ENCODE peak calls at places on chromosomes 13 and 19, in five cellular contexts. One of them, this sample, is unnamed.
A peak's percentile ranks its signal among the peaks of the same experiment; 100 is the strongest.

GRCh38 chr19:55678121-55678671 is 3.2 kb downstream of the EPN1 start:
- DNase-seq in HepG2: no peak
- DNase-seq in GM23338: no peak
- DNase-seq in GM12878: peak; percentile 88
- DNase-seq in K562: no peak
- DNase-seq in this sample: no peak

GRCh38 chr19:13748169-13748884 is 16.0 kb upstream of the MRI1 start:
- DNase-seq in GM12878: no peak
- DNase-seq in HepG2: no peak
- DNase-seq in GM23338: peak; percentile 43
- DNase-seq in K562: peak; percentile 32
- DNase-seq in this sample: peak; percentile 18

GRCh38 chr19:47485210-47485609 is 1.2 kb upstream of the KPTN start:
- DNase-seq in GM12878: no peak
- DNase-seq in K562: no peak
- DNase-seq in HepG2: no peak
- DNase-seq in GM23338: no peak
- DNase-seq in this sample: no peak

GRCh38 chr19:821228-821975 is at the start of gene PLPPR3:
- DNase-seq in K562: peak; percentile 85
- DNase-seq in HepG2: no peak
- DNase-seq in GM23338: peak; percentile 67
- DNase-seq in GM12878: no peak
- DNase-seq in this sample: no peak

GRCh38 chr19:15519433-15519976 is 11.2 kb downstream of the CYP4F22 start:
- DNase-seq in K562: no peak
- DNase-seq in HepG2: no peak
- DNase-seq in GM12878: no peak
- DNase-seq in GM23338: no peak
- DNase-seq in this sample: no peak

GRCh38 chr13:110644892-110645521 is 29.7 kb downstream of the NAXD start:
- DNase-seq in K562: no peak
- DNase-seq in HepG2: no peak
- DNase-seq in GM12878: no peak
- DNase-seq in GM23338: peak; percentile 94
- DNase-seq in this sample: no peak

GRCh38 chr19:58328999-58329398 is 2.2 kb downstream of the ZSCAN22 start:
- DNase-seq in K562: peak; percentile 32
- DNase-seq in GM23338: peak; percentile 83
- DNase-seq in GM12878: no peak
- DNase-seq in HepG2: no peak
- DNase-seq in this sample: peak; percentile 44

GRCh38 chr19:10214784-10215183 is 16.3 kb downstream of the S1PR2 start:
- DNase-seq in GM23338: no peak
- DNase-seq in HepG2: no peak
- DNase-seq in GM12878: no peak
- DNase-seq in K562: no peak
- DNase-seq in this sample: no peak

GRCh38 chr13:94343243-94343585 is 136.3 kb downstream of the DCT start:
- DNase-seq in K562: no peak
- DNase-seq in GM12878: no peak
- DNase-seq in HepG2: no peak
- DNase-seq in GM23338: no peak
- DNase-seq in this sample: no peak

GRCh38 chr13:24491853-24492252 is 20.7 kb downstream of the PARP4 start:
- DNase-seq in K562: no peak
- DNase-seq in GM12878: no peak
- DNase-seq in GM23338: no peak
- DNase-seq in HepG2: no peak
- DNase-seq in this sample: no peak

GRCh38 chr13:80962855-80963254 is 621.9 kb upstream of the SPRY2 start:
- DNase-seq in GM12878: no peak
- DNase-seq in GM23338: no peak
- DNase-seq in K562: no peak
- DNase-seq in HepG2: no peak
- DNase-seq in this sample: no peak

GRCh38 chr13:27371932-27372331 is 52.5 kb upstream of the GTF3A start:
- DNase-seq in GM12878: no peak
- DNase-seq in K562: no peak
- DNase-seq in HepG2: no peak
- DNase-seq in GM23338: no peak
- DNase-seq in this sample: no peak

GRCh38 chr19:55492362-55492944 is 4.2 kb downstream of the SSC5D start:
- DNase-seq in GM12878: no peak
- DNase-seq in K562: no peak
- DNase-seq in HepG2: no peak
- DNase-seq in GM23338: no peak
- DNase-seq in this sample: no peak

GRCh38 chr19:42078538-42079275 is 2.7 kb downstream of the ZNF574 start:
- DNase-seq in GM12878: no peak
- DNase-seq in GM23338: no peak
- DNase-seq in K562: peak; percentile 34
- DNase-seq in HepG2: no peak
- DNase-seq in this sample: no peak

GRCh38 chr13:21668665-21669599 is 1.9 kb upstream of the FGF9 start:
- DNase-seq in HepG2: no peak
- DNase-seq in K562: no peak
- DNase-seq in GM12878: no peak
- DNase-seq in GM23338: peak; percentile 69
- DNase-seq in this sample: no peak

GRCh38 chr19:57406516-57407123 is 4.3 kb upstream of the ZNF17 start:
- DNase-seq in HepG2: peak; percentile 65
- DNase-seq in GM23338: peak; percentile 93
- DNase-seq in GM12878: peak; percentile 17
- DNase-seq in K562: peak; percentile 65
- DNase-seq in this sample: peak; percentile 46

GRCh38 chr13:101455863-101456262 is 3.4 kb downstream of the ITGBL1 start:
- DNase-seq in K562: no peak
- DNase-seq in HepG2: no peak
- DNase-seq in GM12878: no peak
- DNase-seq in GM23338: peak; percentile 33
- DNase-seq in this sample: peak; percentile 71

GRCh38 chr13:41613984-41614581 is 156.7 kb downstream of the RGCC start:
- DNase-seq in GM12878: no peak
- DNase-seq in K562: no peak
- DNase-seq in HepG2: peak; percentile 94
- DNase-seq in GM23338: no peak
- DNase-seq in this sample: no peak

GRCh38 chr19:51887522-51888498 is at the start of gene ZNF577:
- DNase-seq in K562: no peak
- DNase-seq in GM12878: no peak
- DNase-seq in HepG2: no peak
- DNase-seq in GM23338: peak; percentile 98
- DNase-seq in this sample: no peak

GRCh38 chr13:45834411-45834994 is 17.1 kb downstream of the SIAH3 start:
- DNase-seq in GM12878: no peak
- DNase-seq in K562: no peak
- DNase-seq in HepG2: no peak
- DNase-seq in GM23338: no peak
- DNase-seq in this sample: no peak

GRCh38 chr13:101746513-101746912 is 294.0 kb downstream of the ITGBL1 start:
- DNase-seq in GM12878: no peak
- DNase-seq in K562: no peak
- DNase-seq in GM23338: no peak
- DNase-seq in HepG2: no peak
- DNase-seq in this sample: no peak

GRCh38 chr19:46080561-46080960 is 39.8 kb upstream of the IGFL4 start:
- DNase-seq in HepG2: no peak
- DNase-seq in GM12878: no peak
- DNase-seq in K562: no peak
- DNase-seq in GM23338: no peak
- DNase-seq in this sample: peak; percentile 65

GRCh38 chr19:51653162-51653561 is 6.5 kb upstream of the SIGLEC14 start:
- DNase-seq in GM12878: no peak
- DNase-seq in K562: no peak
- DNase-seq in HepG2: no peak
- DNase-seq in GM23338: no peak
- DNase-seq in this sample: no peak

GRCh38 chr19:4120933-4121612 is 2.8 kb downstream of the MAP2K2 start:
- DNase-seq in K562: peak; percentile 6
- DNase-seq in GM12878: no peak
- DNase-seq in HepG2: no peak
- DNase-seq in GM23338: no peak
- DNase-seq in this sample: no peak
- TF ChIP-seq JUNB in K562: no peak
- TF ChIP-seq JUNB in GM12878: no peak
- TF ChIP-seq JUNB in HepG2: no peak
- TF ChIP-seq JUNB in GM23338: no peak
- TF ChIP-seq JUNB in this sample: no peak

DNA sequence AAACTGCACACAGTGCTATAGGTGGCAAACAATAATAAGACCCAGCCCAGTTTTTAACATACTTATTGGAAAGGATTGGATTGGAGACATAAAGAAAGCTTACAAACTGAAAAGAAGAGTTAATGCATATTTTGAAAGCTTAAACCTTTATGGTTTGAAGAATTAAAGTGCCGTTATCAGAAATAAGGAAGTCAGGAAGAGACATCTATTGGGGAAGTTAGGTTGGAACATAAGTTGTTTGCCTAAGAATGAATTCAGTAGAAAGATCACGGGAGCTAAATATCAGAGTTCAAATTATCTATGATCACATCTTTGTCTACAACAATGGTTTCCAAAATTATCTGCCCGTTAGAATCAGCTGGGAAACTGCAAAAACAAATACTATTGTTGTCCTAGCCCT is 767.9 kb downstream of the PCDH9 start:
- DNase-seq in GM12878: no peak
- DNase-seq in GM23338: no peak
- DNase-seq in K562: no peak
- DNase-seq in HepG2: no peak
- DNase-seq in this sample: no peak
- H3K4me3 ChIP-seq in GM12878: no peak overlapping the region
- H3K4me3 ChIP-seq in GM23338: no peak overlapping the region
- H3K4me3 ChIP-seq in K562: no peak overlapping the region
- H3K4me3 ChIP-seq in HepG2: no peak overlapping the region
- H3K4me3 ChIP-seq in this sample: no peak overlapping the region

GRCh38 chr13:38687246-38688229 is 661 bp downstream of the FREM2 start:
- DNase-seq in HepG2: no peak
- DNase-seq in GM12878: no peak
- DNase-seq in GM23338: peak; percentile 69
- DNase-seq in K562: no peak
- DNase-seq in this sample: no peak
- TF ChIP-seq JUNB in HepG2: no peak
- TF ChIP-seq JUNB in GM12878: no peak
- TF ChIP-seq JUNB in GM23338: no peak
- TF ChIP-seq JUNB in K562: no peak
- TF ChIP-seq JUNB in this sample: no peak

GRCh38 chr19:37466798-37467607 is at the start of gene ZNF569:
- DNase-seq in K562: peak; percentile 70
- DNase-seq in GM23338: peak; percentile 97
- DNase-seq in HepG2: peak; percentile 89
- DNase-seq in GM12878: peak; percentile 77
- DNase-seq in this sample: peak; percentile 99

GRCh38 chr19:37467608-37468090 is 405 bp upstream of the ZNF569 start:
- DNase-seq in GM12878: no peak
- DNase-seq in GM23338: no peak
- DNase-seq in K562: no peak
- DNase-seq in HepG2: no peak
- DNase-seq in this sample: no peak

GRCh38 chr19:37472165-37472564 is 3.0 kb downstream of the ZNF570 start:
- DNase-seq in GM12878: no peak
- DNase-seq in GM23338: no peak
- DNase-seq in K562: no peak
- DNase-seq in HepG2: no peak
- DNase-seq in this sample: no peak

GRCh38 chr19:37468961-37469777 is at the start of gene ZNF570:
- DNase-seq in HepG2: peak; percentile 72
- DNase-seq in GM12878: peak; percentile 44
- DNase-seq in K562: no peak
- DNase-seq in GM23338: peak; percentile 95
- DNase-seq in this sample: peak; percentile 95

DNA sequence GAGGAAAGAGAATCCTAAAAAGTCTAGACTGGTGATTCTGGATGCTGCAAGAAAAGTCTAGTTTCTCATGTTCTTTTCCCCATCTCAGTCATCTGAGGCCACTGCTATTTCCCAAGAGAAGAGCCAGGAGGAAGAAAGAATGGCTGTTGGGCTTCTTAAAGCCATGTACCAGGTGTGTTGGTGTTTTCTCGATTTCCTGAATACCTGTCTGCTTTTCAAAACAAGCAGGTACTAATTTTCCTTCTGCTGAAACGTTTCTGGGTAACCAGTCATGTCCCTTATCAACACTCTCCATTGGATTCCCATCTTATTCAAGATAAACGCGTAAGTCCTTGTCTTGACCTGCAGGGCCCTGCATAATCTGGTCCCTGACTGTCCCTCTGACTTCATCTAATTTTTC is 1.1 kb downstream of the ZNF570 start:
- DNase-seq in HepG2: no peak
- DNase-seq in K562: no peak
- DNase-seq in GM23338: no peak
- DNase-seq in GM12878: no peak
- DNase-seq in this sample: no peak
- H3K4me3 ChIP-seq in HepG2: peak overlapping the region; percentile 94
- H3K4me3 ChIP-seq in K562: no peak overlapping the region
- H3K4me3 ChIP-seq in GM23338: peak overlapping the region; percentile 99
- H3K4me3 ChIP-seq in GM12878: peak overlapping the region; percentile 84
- H3K4me3 ChIP-seq in this sample: no peak overlapping the region

GRCh38 chr19:35306473-35307246 is 14.7 kb downstream of the MAG start:
- DNase-seq in GM23338: peak; percentile 75
- DNase-seq in GM12878: no peak
- DNase-seq in K562: no peak
- DNase-seq in HepG2: peak; percentile 61
- DNase-seq in this sample: no peak
- TF ChIP-seq JUNB in GM23338: no peak
- TF ChIP-seq JUNB in GM12878: no peak
- TF ChIP-seq JUNB in K562: no peak
- TF ChIP-seq JUNB in HepG2: no peak
- TF ChIP-seq JUNB in this sample: no peak

GRCh38 chr19:12733369-12733896 is 1.1 kb downstream of the TRIR start:
- DNase-seq in GM23338: peak; percentile 54
- DNase-seq in GM12878: no peak
- DNase-seq in K562: peak; percentile 43
- DNase-seq in HepG2: peak; percentile 44
- DNase-seq in this sample: peak; percentile 36

GRCh38 chr19:12733907-12734214 is 623 bp downstream of the TRIR start:
- DNase-seq in K562: no peak
- DNase-seq in HepG2: no peak
- DNase-seq in GM12878: no peak
- DNase-seq in GM23338: no peak
- DNase-seq in this sample: no peak

GRCh38 chr19:12737666-12738351 is 512 bp downstream of the GET3 start:
- DNase-seq in HepG2: no peak
- DNase-seq in GM12878: no peak
- DNase-seq in GM23338: no peak
- DNase-seq in K562: no peak
- DNase-seq in this sample: no peak

GRCh38 chr19:12731337-12731736 is 3.1 kb downstream of the TRIR start:
- DNase-seq in K562: no peak
- DNase-seq in GM12878: no peak
- DNase-seq in HepG2: no peak
- DNase-seq in GM23338: no peak
- DNase-seq in this sample: no peak

GRCh38 chr19:12736854-12737665 is at the start of gene GET3:
- DNase-seq in K562: peak; percentile 87
- DNase-seq in GM23338: peak; percentile 100
- DNase-seq in HepG2: peak; percentile 100
- DNase-seq in GM12878: peak; percentile 99
- DNase-seq in this sample: peak; percentile 100
- H3K4me3 ChIP-seq in K562: peak within 1 kb of the TSS; percentile 63
- H3K4me3 ChIP-seq in GM23338: peak within 1 kb of the TSS; percentile 57
- H3K4me3 ChIP-seq in HepG2: peak within 1 kb of the TSS; percentile 88
- H3K4me3 ChIP-seq in GM12878: peak within 1 kb of the TSS; percentile 90
- H3K4me3 ChIP-seq in this sample: peak within 1 kb of the TSS; percentile 78

GRCh38 chr19:33724723-33725060 is 72.0 kb upstream of the KCTD15 start:
- DNase-seq in GM12878: no peak
- DNase-seq in HepG2: no peak
- DNase-seq in GM23338: no peak
- DNase-seq in K562: no peak
- DNase-seq in this sample: no peak
- TF ChIP-seq JUNB in GM12878: no peak
- TF ChIP-seq JUNB in HepG2: no peak
- TF ChIP-seq JUNB in GM23338: no peak
- TF ChIP-seq JUNB in K562: no peak
- TF ChIP-seq JUNB in this sample: no peak

This sample was measured in A549.